ENCODE peak calls at places on chromosome 16, in ten cellular contexts. One of them, this sample, is unnamed. For H3K36me3, the result is how much of the 10 kb centered on the place peaks cover.

GRCh38 chr16:88803264-88803987 is at the start of gene CDT1:
- DNase-seq in sigmoid colon: peak
- DNase-seq in GM23338: peak
- DNase-seq in body of pancreas: peak
- DNase-seq in prostate gland: peak
- DNase-seq in MM.1S: peak
- DNase-seq in upper lobe of right lung: peak
- DNase-seq in transverse colon: peak
- DNase-seq in vagina: no peak
- DNase-seq in astrocyte: peak
- DNase-seq in this sample: peak

GRCh38 chr16:56610017-56610608 is 1.7 kb downstream of the MT2A start:
- DNase-seq in sigmoid colon: peak
- DNase-seq in GM23338: no peak
- DNase-seq in body of pancreas: peak
- DNase-seq in prostate gland: peak
- DNase-seq in MM.1S: no peak
- DNase-seq in upper lobe of right lung: peak
- DNase-seq in transverse colon: peak
- DNase-seq in vagina: no peak
- DNase-seq in astrocyte: peak
- DNase-seq in this sample: peak

GRCh38 chr16:56332464-56333079 is 92.8 kb downstream of the AMFR start:
- DNase-seq in sigmoid colon: no peak
- DNase-seq in GM23338: peak
- DNase-seq in body of pancreas: peak
- DNase-seq in prostate gland: no peak
- DNase-seq in MM.1S: peak
- DNase-seq in upper lobe of right lung: peak
- DNase-seq in transverse colon: peak
- DNase-seq in vagina: no peak
- DNase-seq in astrocyte: peak
- DNase-seq in this sample: no peak

GRCh38 chr16:14202095-14202494 is 131.0 kb downstream of the MRTFB start:
- DNase-seq in sigmoid colon: no peak
- DNase-seq in GM23338: no peak
- DNase-seq in body of pancreas: no peak
- DNase-seq in prostate gland: no peak
- DNase-seq in MM.1S: no peak
- DNase-seq in upper lobe of right lung: no peak
- DNase-seq in transverse colon: no peak
- DNase-seq in vagina: no peak
- DNase-seq in astrocyte: no peak
- DNase-seq in this sample: no peak

GRCh38 chr16:53041196-53041977 is 11.3 kb downstream of the CHD9NB start:
- DNase-seq in sigmoid colon: peak
- DNase-seq in GM23338: peak
- DNase-seq in body of pancreas: peak
- DNase-seq in prostate gland: peak
- DNase-seq in MM.1S: no peak
- DNase-seq in upper lobe of right lung: no peak
- DNase-seq in transverse colon: peak
- DNase-seq in vagina: peak
- DNase-seq in astrocyte: no peak
- DNase-seq in this sample: peak

GRCh38 chr16:11632455-11632921 is 35.8 kb upstream of the SNN start:
- DNase-seq in sigmoid colon: peak
- DNase-seq in GM23338: no peak
- DNase-seq in body of pancreas: peak
- DNase-seq in prostate gland: no peak
- DNase-seq in MM.1S: no peak
- DNase-seq in upper lobe of right lung: peak
- DNase-seq in transverse colon: peak
- DNase-seq in vagina: no peak
- DNase-seq in astrocyte: peak
- DNase-seq in this sample: no peak

GRCh38 chr16:24255446-24256352 is at the start of gene CACNG3:
- DNase-seq in sigmoid colon: no peak
- DNase-seq in GM23338: peak
- DNase-seq in body of pancreas: peak
- DNase-seq in prostate gland: peak
- DNase-seq in MM.1S: peak
- DNase-seq in upper lobe of right lung: peak
- DNase-seq in transverse colon: peak
- DNase-seq in vagina: no peak
- DNase-seq in astrocyte: peak
- DNase-seq in this sample: no peak

GRCh38 chr16:19513377-19514053 is 8.4 kb downstream of the GDE1 start:
- DNase-seq in sigmoid colon: no peak
- DNase-seq in GM23338: no peak
- DNase-seq in body of pancreas: no peak
- DNase-seq in prostate gland: no peak
- DNase-seq in MM.1S: no peak
- DNase-seq in upper lobe of right lung: no peak
- DNase-seq in transverse colon: no peak
- DNase-seq in vagina: no peak
- DNase-seq in astrocyte: no peak
- DNase-seq in this sample: no peak

GRCh38 chr16:79114759-79115158 is 485.8 kb downstream of the MAF start:
- DNase-seq in sigmoid colon: no peak
- DNase-seq in GM23338: no peak
- DNase-seq in body of pancreas: no peak
- DNase-seq in prostate gland: no peak
- DNase-seq in MM.1S: no peak
- DNase-seq in upper lobe of right lung: no peak
- DNase-seq in transverse colon: no peak
- DNase-seq in vagina: no peak
- DNase-seq in astrocyte: no peak
- DNase-seq in this sample: no peak

GRCh38 chr16:76985362-76985761 is 205.6 kb upstream of the MON1B start:
- DNase-seq in sigmoid colon: no peak
- DNase-seq in GM23338: no peak
- DNase-seq in body of pancreas: no peak
- DNase-seq in prostate gland: no peak
- DNase-seq in MM.1S: no peak
- DNase-seq in upper lobe of right lung: no peak
- DNase-seq in transverse colon: no peak
- DNase-seq in vagina: no peak
- DNase-seq in astrocyte: no peak
- DNase-seq in this sample: no peak

GRCh38 chr16:66878067-66878466 is 2.2 kb upstream of the PDP2 start:
- DNase-seq in sigmoid colon: no peak
- DNase-seq in GM23338: no peak
- DNase-seq in body of pancreas: peak
- DNase-seq in prostate gland: no peak
- DNase-seq in MM.1S: peak
- DNase-seq in upper lobe of right lung: no peak
- DNase-seq in transverse colon: no peak
- DNase-seq in vagina: no peak
- DNase-seq in astrocyte: peak
- DNase-seq in this sample: no peak

GRCh38 chr16:13988038-13988437 is 68.1 kb downstream of the ERCC4 start:
- DNase-seq in sigmoid colon: no peak
- DNase-seq in GM23338: no peak
- DNase-seq in body of pancreas: no peak
- DNase-seq in prostate gland: no peak
- DNase-seq in MM.1S: no peak
- DNase-seq in upper lobe of right lung: no peak
- DNase-seq in transverse colon: no peak
- DNase-seq in vagina: no peak
- DNase-seq in astrocyte: no peak
- DNase-seq in this sample: no peak

GRCh38 chr16:11004957-11005610 is 60.7 kb downstream of the CLEC16A start:
- DNase-seq in sigmoid colon: no peak
- DNase-seq in GM23338: no peak
- DNase-seq in body of pancreas: no peak
- DNase-seq in prostate gland: no peak
- DNase-seq in MM.1S: no peak
- DNase-seq in upper lobe of right lung: no peak
- DNase-seq in transverse colon: no peak
- DNase-seq in vagina: no peak
- DNase-seq in astrocyte: peak
- DNase-seq in this sample: peak

GRCh38 chr16:15856901-15857778 is at the start of gene MYH11:
- DNase-seq in sigmoid colon: peak
- DNase-seq in GM23338: peak
- DNase-seq in body of pancreas: no peak
- DNase-seq in prostate gland: no peak
- DNase-seq in MM.1S: peak
- DNase-seq in upper lobe of right lung: no peak
- DNase-seq in transverse colon: peak
- DNase-seq in vagina: no peak
- DNase-seq in astrocyte: no peak
- DNase-seq in this sample: no peak

GRCh38 chr16:22219389-22220075 is 13.5 kb downstream of the EEF2K start:
- DNase-seq in sigmoid colon: no peak
- DNase-seq in GM23338: no peak
- DNase-seq in body of pancreas: no peak
- DNase-seq in prostate gland: no peak
- DNase-seq in MM.1S: no peak
- DNase-seq in upper lobe of right lung: no peak
- DNase-seq in transverse colon: no peak
- DNase-seq in vagina: no peak
- DNase-seq in astrocyte: no peak
- DNase-seq in this sample: no peak
- H3K4me3 ChIP-seq in sigmoid colon: no peak
- H3K4me3 ChIP-seq in GM23338: no peak
- H3K4me3 ChIP-seq in body of pancreas: no peak
- H3K4me3 ChIP-seq in prostate gland: no peak
- H3K4me3 ChIP-seq in MM.1S: no peak
- H3K4me3 ChIP-seq in upper lobe of right lung: no peak
- H3K4me3 ChIP-seq in transverse colon: no peak
- H3K4me3 ChIP-seq in vagina: no peak
- H3K4me3 ChIP-seq in astrocyte: no peak
- H3K4me3 ChIP-seq in this sample: no peak

GRCh38 chr16:80852261-80852872 is 48.0 kb upstream of the CDYL2 start:
- DNase-seq in sigmoid colon: no peak
- DNase-seq in GM23338: peak
- DNase-seq in body of pancreas: peak
- DNase-seq in prostate gland: no peak
- DNase-seq in MM.1S: peak
- DNase-seq in upper lobe of right lung: no peak
- DNase-seq in transverse colon: peak
- DNase-seq in vagina: no peak
- DNase-seq in astrocyte: peak
- DNase-seq in this sample: peak
- TF ChIP-seq CTCF in sigmoid colon: no peak
- TF ChIP-seq CTCF in GM23338: peak
- TF ChIP-seq CTCF in body of pancreas: peak
- TF ChIP-seq CTCF in prostate gland: peak
- TF ChIP-seq CTCF in MM.1S: peak
- TF ChIP-seq CTCF in upper lobe of right lung: peak
- TF ChIP-seq CTCF in transverse colon: no peak
- TF ChIP-seq CTCF in vagina: no peak
- TF ChIP-seq CTCF in astrocyte: peak
- TF ChIP-seq CTCF in this sample: peak

GRCh38 chr16:27462846-27463682 is 61.1 kb downstream of the IL21R start:
- DNase-seq in sigmoid colon: no peak
- DNase-seq in GM23338: no peak
- DNase-seq in body of pancreas: no peak
- DNase-seq in prostate gland: no peak
- DNase-seq in MM.1S: no peak
- DNase-seq in upper lobe of right lung: no peak
- DNase-seq in transverse colon: no peak
- DNase-seq in vagina: no peak
- DNase-seq in astrocyte: no peak
- DNase-seq in this sample: no peak
- H3K36me3 ChIP-seq in sigmoid colon: half or more
- H3K36me3 ChIP-seq in GM23338: under half
- H3K36me3 ChIP-seq in body of pancreas: half or more
- H3K36me3 ChIP-seq in prostate gland: under half
- H3K36me3 ChIP-seq in MM.1S: under half
- H3K36me3 ChIP-seq in upper lobe of right lung: half or more
- H3K36me3 ChIP-seq in transverse colon: half or more
- H3K36me3 ChIP-seq in vagina: under half
- H3K36me3 ChIP-seq in astrocyte: under half
- H3K36me3 ChIP-seq in this sample: under half

GRCh38 chr16:2149630-2150417 is 1.4 kb downstream of the RAB26 start:
- DNase-seq in sigmoid colon: no peak
- DNase-seq in GM23338: peak
- DNase-seq in body of pancreas: peak
- DNase-seq in prostate gland: no peak
- DNase-seq in MM.1S: peak
- DNase-seq in upper lobe of right lung: no peak
- DNase-seq in transverse colon: no peak
- DNase-seq in vagina: no peak
- DNase-seq in astrocyte: no peak
- DNase-seq in this sample: peak

GRCh38 chr16:2152695-2153506 is 2.7 kb upstream of the TRAF7 start:
- DNase-seq in sigmoid colon: no peak
- DNase-seq in GM23338: peak
- DNase-seq in body of pancreas: peak
- DNase-seq in prostate gland: no peak
- DNase-seq in MM.1S: peak
- DNase-seq in upper lobe of right lung: no peak
- DNase-seq in transverse colon: peak
- DNase-seq in vagina: no peak
- DNase-seq in astrocyte: no peak
- DNase-seq in this sample: no peak

GRCh38 chr16:2151188-2152091 is 3.0 kb downstream of the RAB26 start:
- DNase-seq in sigmoid colon: no peak
- DNase-seq in GM23338: peak
- DNase-seq in body of pancreas: no peak
- DNase-seq in prostate gland: no peak
- DNase-seq in MM.1S: no peak
- DNase-seq in upper lobe of right lung: no peak
- DNase-seq in transverse colon: no peak
- DNase-seq in vagina: no peak
- DNase-seq in astrocyte: no peak
- DNase-seq in this sample: peak

GRCh38 chr16:2148714-2149629 is 547 bp downstream of the RAB26 start:
- DNase-seq in sigmoid colon: no peak
- DNase-seq in GM23338: peak
- DNase-seq in body of pancreas: peak
- DNase-seq in prostate gland: no peak
- DNase-seq in MM.1S: peak
- DNase-seq in upper lobe of right lung: peak
- DNase-seq in transverse colon: no peak
- DNase-seq in vagina: no peak
- DNase-seq in astrocyte: no peak
- DNase-seq in this sample: peak

DNA sequence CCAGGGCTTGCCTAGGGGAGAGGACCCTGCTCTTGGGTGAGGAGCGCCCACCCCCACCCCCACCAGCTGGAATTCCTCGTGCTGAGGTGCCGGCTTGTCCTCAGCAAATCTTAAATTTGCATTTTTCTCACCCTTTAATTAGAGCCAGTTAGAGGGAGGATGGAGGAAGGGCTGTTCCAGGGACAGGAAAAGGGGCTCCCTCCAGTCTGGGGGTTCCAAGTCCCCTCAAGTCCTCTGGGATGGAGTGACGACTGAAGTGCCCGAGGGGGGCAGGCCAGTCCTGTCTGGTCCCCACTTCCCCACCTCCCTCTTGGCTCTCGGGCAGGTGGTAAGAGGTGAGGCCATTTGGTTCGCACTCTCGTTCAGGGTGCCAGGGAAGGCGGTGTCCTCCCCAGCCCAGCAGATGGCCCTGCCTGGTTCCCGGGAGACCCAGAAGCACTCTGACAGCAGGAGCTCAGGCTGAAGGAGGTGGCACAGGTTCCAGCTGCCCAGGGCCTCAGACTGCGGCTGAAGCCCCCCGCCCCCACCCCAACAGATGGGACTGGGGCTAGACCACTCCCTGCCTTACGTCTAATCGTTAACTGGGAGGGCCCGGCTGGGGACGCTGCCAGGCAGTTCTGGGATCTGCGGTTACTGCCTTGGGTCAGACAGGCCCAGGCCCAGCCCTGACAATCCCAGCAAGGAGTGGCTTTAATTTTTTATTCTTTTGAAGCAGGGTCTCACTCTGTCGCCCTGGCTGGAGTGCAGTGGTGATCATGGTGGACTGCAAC is 2.2 kb downstream of the RAB26 start:
- DNase-seq in sigmoid colon: no peak
- DNase-seq in GM23338: peak
- DNase-seq in body of pancreas: peak
- DNase-seq in prostate gland: no peak
- DNase-seq in MM.1S: no peak
- DNase-seq in upper lobe of right lung: no peak
- DNase-seq in transverse colon: peak
- DNase-seq in vagina: no peak
- DNase-seq in astrocyte: peak
- DNase-seq in this sample: peak
- H3K4me3 ChIP-seq in sigmoid colon: no peak
- H3K4me3 ChIP-seq in GM23338: peak
- H3K4me3 ChIP-seq in body of pancreas: no peak
- H3K4me3 ChIP-seq in prostate gland: no peak
- H3K4me3 ChIP-seq in MM.1S: no peak
- H3K4me3 ChIP-seq in upper lobe of right lung: no peak
- H3K4me3 ChIP-seq in transverse colon: no peak
- H3K4me3 ChIP-seq in vagina: no peak
- H3K4me3 ChIP-seq in astrocyte: no peak
- H3K4me3 ChIP-seq in this sample: no peak